ENCODE peak calls at places on chromosomes 1 and 21, in eight cellular contexts. One of them, this sample, is unnamed.

GRCh38 chr1:43039228-43040055 is 80.8 kb upstream of the SLC2A1 start:
- DNase-seq in transverse colon: no peak
- DNase-seq in RWPE1: no peak
- DNase-seq in NCI-H1092: no peak
- DNase-seq in aorta: no peak
- DNase-seq in brain microvascular endothelial cell: no peak
- DNase-seq in heart right ventricle: no peak
- DNase-seq in M059J: no peak
- DNase-seq in this sample: no peak

GRCh38 chr1:220706921-220707559 is 16.9 kb downstream of the C1orf115 start:
- DNase-seq in transverse colon: no peak
- DNase-seq in RWPE1: no peak
- DNase-seq in NCI-H1092: no peak
- DNase-seq in aorta: no peak
- DNase-seq in brain microvascular endothelial cell: no peak
- DNase-seq in heart right ventricle: no peak
- DNase-seq in M059J: no peak
- DNase-seq in this sample: no peak

GRCh38 chr1:43531453-43531905 is 796 bp downstream of the PTPRF start:
- DNase-seq in transverse colon: peak; percentile 63
- DNase-seq in RWPE1: peak; percentile 54
- DNase-seq in NCI-H1092: no peak
- DNase-seq in aorta: peak; percentile 84
- DNase-seq in brain microvascular endothelial cell: no peak
- DNase-seq in heart right ventricle: no peak
- DNase-seq in M059J: peak; percentile 30
- DNase-seq in this sample: no peak

GRCh38 chr1:48665743-48666142 is 110.9 kb downstream of the BEND5 start:
- DNase-seq in transverse colon: no peak
- DNase-seq in RWPE1: no peak
- DNase-seq in NCI-H1092: no peak
- DNase-seq in aorta: no peak
- DNase-seq in brain microvascular endothelial cell: no peak
- DNase-seq in heart right ventricle: no peak
- DNase-seq in M059J: no peak
- DNase-seq in this sample: no peak

GRCh38 chr1:240598201-240598600 is 13.8 kb downstream of the GREM2 start:
- DNase-seq in transverse colon: no peak
- DNase-seq in RWPE1: no peak
- DNase-seq in NCI-H1092: no peak
- DNase-seq in aorta: no peak
- DNase-seq in brain microvascular endothelial cell: no peak
- DNase-seq in heart right ventricle: no peak
- DNase-seq in M059J: no peak
- DNase-seq in this sample: no peak

GRCh38 chr1:184811439-184812111 is 56.9 kb upstream of the EDEM3 start:
- DNase-seq in transverse colon: no peak
- DNase-seq in RWPE1: no peak
- DNase-seq in NCI-H1092: no peak
- DNase-seq in aorta: peak; percentile 86
- DNase-seq in brain microvascular endothelial cell: no peak
- DNase-seq in heart right ventricle: peak; percentile 29
- DNase-seq in M059J: no peak
- DNase-seq in this sample: no peak

GRCh38 chr1:84540759-84541158 is 33.5 kb downstream of the CTBS start:
- DNase-seq in transverse colon: no peak
- DNase-seq in RWPE1: no peak
- DNase-seq in NCI-H1092: no peak
- DNase-seq in aorta: no peak
- DNase-seq in brain microvascular endothelial cell: no peak
- DNase-seq in heart right ventricle: no peak
- DNase-seq in M059J: no peak
- DNase-seq in this sample: no peak

GRCh38 chr1:33234588-33234990 is 21.7 kb upstream of the ZNF362 start:
- DNase-seq in transverse colon: no peak
- DNase-seq in RWPE1: no peak
- DNase-seq in NCI-H1092: no peak
- DNase-seq in aorta: peak; percentile 27
- DNase-seq in brain microvascular endothelial cell: no peak
- DNase-seq in heart right ventricle: no peak
- DNase-seq in M059J: no peak
- DNase-seq in this sample: no peak

GRCh38 chr1:65632230-65632629 is 160.5 kb upstream of the PDE4B start:
- DNase-seq in transverse colon: no peak
- DNase-seq in RWPE1: no peak
- DNase-seq in NCI-H1092: no peak
- DNase-seq in aorta: no peak
- DNase-seq in brain microvascular endothelial cell: no peak
- DNase-seq in heart right ventricle: no peak
- DNase-seq in M059J: no peak
- DNase-seq in this sample: no peak

GRCh38 chr1:24318988-24319863 is at the start of gene GRHL3:
- DNase-seq in transverse colon: peak; percentile 44
- DNase-seq in RWPE1: peak; percentile 94
- DNase-seq in NCI-H1092: no peak
- DNase-seq in aorta: no peak
- DNase-seq in brain microvascular endothelial cell: no peak
- DNase-seq in heart right ventricle: no peak
- DNase-seq in M059J: peak; percentile 55
- DNase-seq in this sample: no peak

GRCh38 chr1:9596419-9597123 is 7.9 kb downstream of the TMEM201 start:
- DNase-seq in transverse colon: no peak
- DNase-seq in RWPE1: no peak
- DNase-seq in NCI-H1092: no peak
- DNase-seq in aorta: peak; percentile 65
- DNase-seq in brain microvascular endothelial cell: no peak
- DNase-seq in heart right ventricle: no peak
- DNase-seq in M059J: no peak
- DNase-seq in this sample: no peak

GRCh38 chr21:46483300-46484295 is 24.9 kb downstream of the DIP2A start:
- DNase-seq in transverse colon: no peak
- DNase-seq in RWPE1: no peak
- DNase-seq in NCI-H1092: no peak
- DNase-seq in aorta: no peak
- DNase-seq in brain microvascular endothelial cell: no peak
- DNase-seq in heart right ventricle: peak; percentile 35
- DNase-seq in M059J: no peak
- DNase-seq in this sample: no peak

GRCh38 chr1:160087118-160087662 is 5.9 kb downstream of the KCNJ9 start:
- DNase-seq in transverse colon: no peak
- DNase-seq in RWPE1: no peak
- DNase-seq in NCI-H1092: no peak
- DNase-seq in aorta: no peak
- DNase-seq in brain microvascular endothelial cell: no peak
- DNase-seq in heart right ventricle: no peak
- DNase-seq in M059J: no peak
- DNase-seq in this sample: no peak

GRCh38 chr1:60621524-60621923 is 460.8 kb upstream of the NFIA start:
- DNase-seq in transverse colon: no peak
- DNase-seq in RWPE1: no peak
- DNase-seq in NCI-H1092: no peak
- DNase-seq in aorta: no peak
- DNase-seq in brain microvascular endothelial cell: peak; percentile 31
- DNase-seq in heart right ventricle: peak; percentile 11
- DNase-seq in M059J: no peak
- DNase-seq in this sample: no peak

GRCh38 chr1:201750934-201751333 is 78.0 kb upstream of the IPO9 start:
- DNase-seq in transverse colon: no peak
- DNase-seq in RWPE1: no peak
- DNase-seq in NCI-H1092: no peak
- DNase-seq in aorta: no peak
- DNase-seq in brain microvascular endothelial cell: peak; percentile 80
- DNase-seq in heart right ventricle: no peak
- DNase-seq in M059J: peak; percentile 72
- DNase-seq in this sample: no peak

GRCh38 chr1:28112388-28113311 is 24.2 kb upstream of the EYA3 start:
- DNase-seq in transverse colon: peak; percentile 30
- DNase-seq in RWPE1: no peak
- DNase-seq in NCI-H1092: no peak
- DNase-seq in aorta: no peak
- DNase-seq in brain microvascular endothelial cell: peak; percentile 84
- DNase-seq in heart right ventricle: no peak
- DNase-seq in M059J: peak; percentile 99
- DNase-seq in this sample: no peak

GRCh38 chr1:46087891-46088290 is 44.5 kb downstream of the PIK3R3 start:
- DNase-seq in transverse colon: no peak
- DNase-seq in RWPE1: no peak
- DNase-seq in NCI-H1092: no peak
- DNase-seq in aorta: no peak
- DNase-seq in brain microvascular endothelial cell: no peak
- DNase-seq in heart right ventricle: no peak
- DNase-seq in M059J: no peak
- DNase-seq in this sample: no peak

GRCh38 chr1:62900566-62900965 is 116.6 kb downstream of the ATG4C start:
- DNase-seq in transverse colon: no peak
- DNase-seq in RWPE1: no peak
- DNase-seq in NCI-H1092: no peak
- DNase-seq in aorta: no peak
- DNase-seq in brain microvascular endothelial cell: no peak
- DNase-seq in heart right ventricle: no peak
- DNase-seq in M059J: no peak
- DNase-seq in this sample: no peak

GRCh38 chr21:34181418-34181817 is 108.0 kb downstream of the MRPS6 start:
- DNase-seq in transverse colon: no peak
- DNase-seq in RWPE1: no peak
- DNase-seq in NCI-H1092: no peak
- DNase-seq in aorta: no peak
- DNase-seq in brain microvascular endothelial cell: no peak
- DNase-seq in heart right ventricle: no peak
- DNase-seq in M059J: no peak
- DNase-seq in this sample: no peak

GRCh38 chr1:172108494-172108893 is 267.2 kb downstream of the DNM3 start:
- DNase-seq in transverse colon: no peak
- DNase-seq in RWPE1: peak; percentile 3
- DNase-seq in NCI-H1092: no peak
- DNase-seq in aorta: no peak
- DNase-seq in brain microvascular endothelial cell: no peak
- DNase-seq in heart right ventricle: no peak
- DNase-seq in M059J: peak; percentile 12
- DNase-seq in this sample: no peak

GRCh38 chr21:45996311-45997204 is 15.0 kb downstream of the COL6A1 start:
- DNase-seq in transverse colon: no peak
- DNase-seq in RWPE1: no peak
- DNase-seq in NCI-H1092: no peak
- DNase-seq in aorta: peak; percentile 75
- DNase-seq in brain microvascular endothelial cell: no peak
- DNase-seq in heart right ventricle: no peak
- DNase-seq in M059J: no peak
- DNase-seq in this sample: no peak

GRCh38 chr1:153548722-153549695 is at the start of gene S100A3:
- DNase-seq in transverse colon: peak; percentile 51
- DNase-seq in RWPE1: peak; percentile 61
- DNase-seq in NCI-H1092: no peak
- DNase-seq in aorta: peak; percentile 93
- DNase-seq in brain microvascular endothelial cell: peak; percentile 73
- DNase-seq in heart right ventricle: peak; percentile 62
- DNase-seq in M059J: peak; percentile 94
- DNase-seq in this sample: no peak